ENCODE peak calls at places on chromosomes 11 and 22, in six cellular contexts. B is hypothalamus, J is amygdala, N is testis, G is GM03348, Y is T-helper 2 cell. O is an unnamed sample.
A peak's percentile ranks its signal among the peaks of the same experiment; 100 is the strongest.

GRCh38 chr11:132744771-132745170 is 787.5 kb downstream of the OPCML start:
- DNase-seq in G (peak; percentile 83), B (no peak), N (no peak), Y (no peak), J (no peak), O (no peak)

GRCh38 chr11:92827132-92827531 is 142.3 kb upstream of the MTNR1B start:
- DNase-seq in N (no peak), Y (no peak), J (no peak), G (no peak), B (no peak), O (no peak)

GRCh38 chr11:43649501-43649900 is 31.0 kb upstream of the HSD17B12 start:
- DNase-seq in G (no peak), N (no peak), J (no peak), B (no peak), Y (no peak), O (no peak)

GRCh38 chr22:29379258-29379657 is 9.1 kb downstream of the AP1B1 start:
- DNase-seq in B (no peak), J (no peak), G (no peak), N (no peak), Y (no peak), O (no peak)

GRCh38 chr11:100860318-100860896 is 173.3 kb downstream of the ARHGAP42 start:
- DNase-seq in Y (no peak), J (no peak), B (no peak), N (no peak), G (no peak), O (no peak)

GRCh38 chr11:3051435-3052108 is 5.7 kb downstream of the CARS1 start:
- DNase-seq in Y (no peak), N (no peak), B (no peak), J (no peak), G (no peak), O (no peak)

GRCh38 chr11:34783816-34784317 is 132.3 kb downstream of the APIP start:
- DNase-seq in J (no peak), G (no peak), B (no peak), N (no peak), Y (no peak), O (no peak)

GRCh38 chr11:86548278-86548917 is 124.0 kb downstream of the ME3 start:
- DNase-seq in Y (no peak), G (peak; percentile 53), B (no peak), J (no peak), N (peak; percentile 39), O (no peak)

GRCh38 chr11:7904910-7905309 is 26.2 kb downstream of the OR10A6 start:
- DNase-seq in J (no peak), G (peak; percentile 57), Y (no peak), N (no peak), B (no peak), O (no peak)

GRCh38 chr11:27433742-27434141 is 38.8 kb downstream of the LGR4 start:
- DNase-seq in G (no peak), Y (no peak), J (no peak), B (no peak), N (no peak), O (no peak)

GRCh38 chr11:79437981-79438630 is 2.7 kb downstream of the TENM4 start:
- DNase-seq in N (peak; percentile 24), Y (peak; percentile 1), G (peak; percentile 82), J (no peak), B (peak; percentile 20), O (no peak)

GRCh38 chr22:48226026-48227013 is 1463.9 kb downstream of the TBC1D22A start:
- DNase-seq in N (peak; percentile 0), B (no peak), Y (no peak), G (no peak), J (no peak), O (no peak)

GRCh38 chr11:15688351-15688792 is 573.6 kb downstream of the INSC start:
- DNase-seq in Y (no peak), G (no peak), J (no peak), B (no peak), N (peak; percentile 71), O (no peak)